ENCODE peak calls at places on chromosome 5, in six cellular contexts. A, J, S, F, Y and I are unnamed samples.

GRCh38 chr5:93677344-93678021 is 63.9 kb downstream of the POU5F2 start:
- DNase-seq in F (peak), A (no peak), J (no peak), S (peak), Y (peak), I (no peak)

GRCh38 chr5:97838214-97838613 is 655.2 kb upstream of the RIOK2 start:
- DNase-seq in A (no peak), J (peak), S (no peak), F (peak), Y (no peak), I (no peak)

GRCh38 chr5:141604318-141604717 is 14.5 kb downstream of the DIAPH1 start:
- DNase-seq in Y (peak), F (peak), A (peak), J (peak), S (peak), I (peak)

GRCh38 chr5:23884405-23884804 is 377.0 kb downstream of the PRDM9 start:
- DNase-seq in S (no peak), J (no peak), F (no peak), A (no peak), Y (no peak), I (no peak)

GRCh38 chr5:179258922-179259730 is 86.1 kb downstream of the ADAMTS2 start:
- DNase-seq in F (peak), S (no peak), Y (no peak), A (peak), J (no peak), I (peak)

GRCh38 chr5:80933061-80933460 is 27.1 kb upstream of the RASGRF2 start:
- DNase-seq in J (no peak), S (no peak), F (no peak), Y (no peak), A (no peak), I (no peak)

GRCh38 chr5:159616967-159617366 is 286.7 kb upstream of the IL12B start:
- DNase-seq in A (no peak), J (no peak), F (peak), S (no peak), Y (no peak), I (no peak)

GRCh38 chr5:114361724-114362196 is at the start of gene KCNN2:
- DNase-seq in S (peak), Y (peak), A (peak), F (peak), J (peak), I (peak)

GRCh38 chr5:96629774-96630173 is 32.4 kb upstream of the CAST start:
- DNase-seq in A (no peak), J (peak), Y (no peak), F (peak), S (peak), I (no peak)

GRCh38 chr5:132595624-132596023 is 38.8 kb downstream of the RAD50 start:
- DNase-seq in S (no peak), F (no peak), Y (no peak), A (no peak), J (no peak), I (no peak)

GRCh38 chr5:141934099-141934844 is 10.6 kb downstream of the DELE1 start:
- DNase-seq in A (peak), F (peak), Y (peak), S (no peak), J (peak), I (peak)

GRCh38 chr5:40401965-40402364 is 277.8 kb upstream of the PTGER4 start:
- DNase-seq in S (no peak), J (no peak), Y (no peak), A (no peak), F (peak), I (no peak)

GRCh38 chr5:103624035-103624461 is 61.5 kb upstream of the NUDT12 start:
- DNase-seq in S (no peak), A (no peak), J (no peak), Y (no peak), F (peak), I (no peak)

GRCh38 chr5:178383919-178384814 is 151.6 kb upstream of the PHYKPL start:
- DNase-seq in F (no peak), S (peak), J (no peak), A (no peak), Y (no peak), I (no peak)

GRCh38 chr5:130066644-130067043 is 162.4 kb downstream of the CHSY3 start:
- DNase-seq in F (peak), Y (peak), A (no peak), S (no peak), J (no peak), I (no peak)

GRCh38 chr5:127358274-127358673 is 67.7 kb downstream of the MEGF10 start:
- DNase-seq in A (no peak), Y (no peak), S (no peak), J (no peak), F (peak), I (no peak)

GRCh38 chr5:92518318-92518913 is 1062.6 kb downstream of the NR2F1-AS1 start:
- DNase-seq in F (peak), A (no peak), J (peak), Y (peak), S (peak), I (no peak)

GRCh38 chr5:176180339-176180738 is 57.9 kb upstream of the SIMC1 start:
- DNase-seq in S (no peak), A (no peak), Y (no peak), J (no peak), F (no peak), I (no peak)

GRCh38 chr5:17807069-17807468 is 172.8 kb downstream of the TAF11L14 start:
- DNase-seq in J (no peak), F (no peak), Y (no peak), S (no peak), A (no peak), I (no peak)